ENCODE peak calls at places on chromosomes 1 and 21, in eight cellular contexts. C is kidney; H is PC-3; A is RCC 7860; L is GM10248; D is fibroblast of the conjunctiva; U is DMS79; E is activated naive CD8-positive, alpha-beta T cell treated with anti-CD3 and anti-CD28 coated beads, Interleukin-2, amount 50 U/mL, for 24 hours. Y is an unnamed sample.

GRCh38 chr1:231625975-231626534 is 535 bp upstream of the DISC1 start:
- DNase-seq in D (no peak), A (no peak), C (no peak), U (no peak), H (no peak), L (no peak), E (no peak), Y (no peak)

GRCh38 chr1:109547412-109548320 is 749 bp upstream of the GNAI3 start:
- DNase-seq in L (peak), C (no peak), A (no peak), U (no peak), E (peak), H (peak), D (no peak), Y (no peak)

GRCh38 chr1:26771643-26772321 is 16.0 kb upstream of the PIGV start:
- DNase-seq in C (peak), A (peak), E (peak), H (peak), L (peak), U (no peak), D (peak), Y (no peak)

GRCh38 chr1:242489545-242489944 is 35.0 kb downstream of the PLD5 start:
- DNase-seq in D (no peak), U (no peak), E (no peak), L (no peak), A (no peak), C (no peak), H (no peak), Y (no peak)

GRCh38 chr1:114103992-114104391 is 49.7 kb downstream of the SYT6 start:
- DNase-seq in D (no peak), L (no peak), E (no peak), U (no peak), H (no peak), A (no peak), C (no peak), Y (no peak)

GRCh38 chr1:217535601-217536377 is 95.1 kb downstream of the GPATCH2 start:
- DNase-seq in E (no peak), H (peak), A (no peak), C (no peak), D (no peak), U (no peak), L (no peak), Y (no peak)

GRCh38 chr1:244989813-244990212 is 125.5 kb upstream of the HNRNPU start:
- DNase-seq in A (peak), C (no peak), D (no peak), U (no peak), H (peak), L (no peak), E (no peak), Y (no peak)

GRCh38 chr21:22342855-22343254 is 1344.6 kb downstream of the NCAM2 start:
- DNase-seq in C (no peak), D (no peak), U (no peak), A (no peak), H (no peak), E (no peak), L (no peak), Y (no peak)

GRCh38 chr1:22847249-22847648 is 125.4 kb downstream of the LACTBL1 start:
- DNase-seq in D (no peak), A (no peak), E (no peak), H (no peak), C (no peak), U (no peak), L (no peak), Y (no peak)

GRCh38 chr21:35120631-35121180 is 71.6 kb upstream of the RUNX1 start:
- DNase-seq in E (no peak), U (peak), C (no peak), A (no peak), H (no peak), L (no peak), D (no peak), Y (no peak)

GRCh38 chr1:156464825-156465452 is 35.6 kb downstream of the MEF2D start:
- DNase-seq in D (no peak), L (no peak), E (no peak), A (no peak), U (no peak), H (no peak), C (no peak), Y (no peak)

GRCh38 chr1:113913887-113914664 is 8.9 kb downstream of the DCLRE1B start:
- DNase-seq in L (no peak), D (no peak), A (no peak), H (no peak), U (no peak), C (no peak), E (no peak), Y (no peak)

GRCh38 chr1:167328762-167329483 is 108.2 kb downstream of the POU2F1 start:
- DNase-seq in H (no peak), E (no peak), L (peak), A (no peak), D (no peak), U (no peak), C (no peak), Y (no peak)

GRCh38 chr1:41640756-41641482 is 156.4 kb upstream of the EDN2 start:
- DNase-seq in D (no peak), A (no peak), L (no peak), E (no peak), U (no peak), C (no peak), H (no peak), Y (no peak)

GRCh38 chr1:183580281-183580682 is 10.0 kb downstream of the NCF2 start:
- DNase-seq in U (no peak), E (no peak), H (peak), A (peak), C (no peak), D (no peak), L (peak), Y (peak)

GRCh38 chr1:184536246-184536985 is 149.6 kb downstream of the C1orf21 start:
- DNase-seq in U (no peak), D (no peak), L (no peak), C (no peak), A (no peak), H (no peak), E (no peak), Y (no peak)

GRCh38 chr1:21663951-21664805 is 5.0 kb downstream of the RAP1GAP start:
- DNase-seq in C (peak), A (no peak), L (no peak), D (no peak), H (no peak), U (no peak), E (no peak), Y (no peak)

Y was measured in activated CD8-positive, alpha-beta T cell treated with anti-CD3 and anti-CD28 coated beads, Interleukin-2, amount 10 ng/mL, durations not matched to agents 7 days and 5 days.